ENCODE peak calls at places on chromosome 10, in seven cellular contexts. L is activated CD4-positive, alpha-beta T cell treated with anti-CD3 and anti-CD28 coated beads, Interleukin-2, amount 50 U/mL, for 24 hours; A is GM12891; H is activated CD8-positive, alpha-beta memory T cell treated with anti-CD3 and anti-CD28 coated beads, Interleukin-2, amount 10 ng/mL, durations not matched to agents 7 days and 5 days; I is spleen; T is type B pancreatic cell; Q is stimulated activated CD4-positive, alpha-beta T cell treated with anti-CD3 and anti-CD28 coated beads, Interleukin-2, amount 100 ng/mL, for 48 hours. G is an unnamed sample.

GRCh38 chr10:13949844-13950542 is 363.2 kb downstream of the PRPF18 start:
- DNase-seq in A (no peak), Q (no peak), L (no peak), I (no peak), H (no peak), T (no peak), G (no peak)

GRCh38 chr10:71716406-71716805 is 3.2 kb downstream of the C10orf105 start:
- DNase-seq in T (no peak), I (no peak), L (no peak), A (no peak), Q (no peak), H (no peak), G (no peak)

GRCh38 chr10:52213511-52213831 is 100.6 kb upstream of the DKK1 start:
- DNase-seq in Q (no peak), H (no peak), L (no peak), I (no peak), A (no peak), T (no peak), G (no peak)

GRCh38 chr10:79299397-79300370 is 47.6 kb upstream of the PPIF start:
- DNase-seq in T (no peak), H (no peak), L (no peak), A (no peak), Q (no peak), I (no peak), G (no peak)

GRCh38 chr10:116947838-116948529 is 57.0 kb downstream of the SHTN1 start:
- DNase-seq in I (no peak), H (no peak), T (no peak), A (no peak), L (no peak), Q (no peak), G (no peak)

GRCh38 chr10:69802424-69803161 is 887 bp downstream of the COL13A1 start:
- DNase-seq in A (no peak), T (no peak), I (peak; percentile 75), L (no peak), Q (no peak), H (no peak), G (no peak)

GRCh38 chr10:72124984-72125383 is 36.6 kb upstream of the SPOCK2 start:
- DNase-seq in I (no peak), T (no peak), L (no peak), H (no peak), A (no peak), Q (no peak), G (no peak)

GRCh38 chr10:75878586-75878985 is 447.2 kb downstream of the LRMDA start:
- DNase-seq in H (no peak), A (no peak), T (no peak), Q (no peak), L (no peak), I (no peak), G (no peak)

GRCh38 chr10:100509241-100509640 is 10.4 kb downstream of the SEC31B start:
- DNase-seq in T (no peak), A (no peak), L (no peak), Q (peak; percentile 24), H (peak; percentile 91), I (no peak), G (no peak)